ENCODE peak calls at places on chromosome 13, in ten cellular contexts. Y is heart left ventricle, C is IMR-90, M is vagina, H is ovary, E is breast epithelium, L is uterus, W is tibial nerve, S is A549, R is spleen. J is an unnamed sample. For H3K9me3, the result is how much of the 10 kb centered on the place peaks cover.

GRCh38 chr13:113863511-113864302 is at the start of gene GAS6:
- DNase-seq in C (no peak), R (no peak), E (peak), W (no peak), H (peak), Y (peak), M (no peak), L (peak), S (peak), J (no peak)

GRCh38 chr13:61777281-61777680 is 361.6 kb upstream of the PCDH20 start:
- DNase-seq in W (no peak), S (no peak), H (no peak), Y (no peak), M (no peak), E (no peak), R (no peak), L (no peak), C (no peak), J (no peak)

GRCh38 chr13:91904597-91904996 is 506.2 kb downstream of the GPC5 start:
- DNase-seq in Y (no peak), C (no peak), H (no peak), E (no peak), W (no peak), R (no peak), M (no peak), L (no peak), S (no peak), J (no peak)

GRCh38 chr13:78601124-78601885 is 2.0 kb downstream of the POU4F1 start:
- DNase-seq in E (no peak), H (no peak), R (peak), Y (no peak), W (no peak), M (no peak), L (no peak), C (peak), S (no peak), J (peak)

GRCh38 chr13:84132491-84132890 is 250.2 kb upstream of the SLITRK1 start:
- DNase-seq in W (no peak), C (no peak), H (no peak), L (no peak), S (no peak), M (no peak), E (no peak), Y (no peak), R (no peak), J (no peak)

GRCh38 chr13:76820759-76821158 is 65.4 kb downstream of the KCTD12 start:
- DNase-seq in W (peak), R (no peak), S (no peak), L (peak), C (no peak), M (no peak), Y (peak), E (peak), H (peak), J (no peak)

GRCh38 chr13:90008707-90009149 is 1338.8 kb upstream of the MIR17HG start:
- DNase-seq in W (no peak), S (no peak), R (no peak), L (no peak), C (no peak), H (no peak), Y (no peak), E (no peak), M (no peak), J (no peak)

GRCh38 chr13:30808600-30808999 is 73.3 kb downstream of the ALOX5AP start:
- DNase-seq in R (no peak), W (no peak), C (no peak), H (no peak), Y (no peak), L (no peak), S (no peak), M (no peak), E (no peak), J (no peak)

GRCh38 chr13:26011996-26012688 is 39.7 kb downstream of the SHISA2 start:
- DNase-seq in L (no peak), C (no peak), H (no peak), S (no peak), E (no peak), W (no peak), R (peak), M (no peak), Y (no peak), J (peak)

GRCh38 chr13:113903361-113903760 is 39.5 kb upstream of the GAS6 start:
- DNase-seq in H (no peak), C (peak), R (no peak), S (no peak), M (peak), Y (no peak), L (peak), E (peak), W (no peak), J (no peak)

GRCh38 chr13:19766637-19767036 is 16.1 kb downstream of the PSPC1 start:
- DNase-seq in S (no peak), C (no peak), H (no peak), R (no peak), L (no peak), W (no peak), M (no peak), E (no peak), Y (no peak), J (no peak)

DNA sequence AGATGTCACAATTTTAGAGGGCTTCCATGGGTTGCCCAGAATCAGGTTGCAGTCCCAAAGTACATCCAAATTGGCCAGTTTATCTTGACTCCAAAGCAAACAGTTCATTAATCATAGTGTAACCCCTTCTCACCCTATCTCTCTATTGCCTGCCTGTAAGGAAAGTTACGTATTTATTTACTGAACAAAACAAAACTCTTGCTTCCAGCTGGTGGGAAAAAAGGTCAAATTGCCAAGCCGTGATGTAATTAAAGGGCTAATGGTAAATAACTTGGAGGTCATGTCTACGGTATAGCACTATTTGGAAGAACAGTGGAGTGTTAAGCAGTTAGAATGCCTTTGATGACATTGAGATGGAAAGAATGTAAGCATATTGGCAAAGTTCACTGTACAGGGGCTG is 214.0 kb downstream of the DLEU7 start:
- DNase-seq in S (no peak), Y (no peak), C (no peak), H (no peak), W (no peak), R (no peak), L (no peak), M (no peak), E (no peak), J (no peak)
- TF ChIP-seq POLR2A in S (no peak), Y (no peak), C (no peak), H (no peak), W (no peak), R (no peak), L (no peak), M (no peak), E (no peak), J (no peak)

DNA sequence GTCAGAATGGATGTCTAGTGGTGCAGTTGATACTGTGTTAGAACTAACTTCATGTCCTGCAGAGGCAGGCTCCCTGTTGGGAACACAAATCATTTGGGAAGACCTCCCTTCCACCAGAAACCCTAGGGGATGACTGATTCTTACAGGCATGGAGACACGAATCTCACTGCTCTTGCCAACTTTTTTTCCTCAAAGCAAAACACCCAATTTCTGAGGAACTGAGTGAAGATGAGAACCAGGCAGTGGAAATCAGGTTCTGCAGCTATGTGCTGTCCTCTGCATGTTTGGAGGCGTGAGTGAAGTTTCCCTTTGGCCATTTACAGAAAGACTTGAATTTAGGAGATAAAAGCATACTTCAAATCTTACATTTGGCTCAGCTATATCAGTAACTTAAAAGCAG is 87.5 kb upstream of the CSNK1A1L start:
- DNase-seq in C (peak), M (no peak), R (no peak), L (no peak), H (no peak), E (no peak), W (no peak), Y (no peak), S (no peak), J (no peak)
- H3K9me3 ChIP-seq in C (under half), M (under half), R (under half), L (under half), H (under half), E (under half), W (under half), Y (under half), S (under half), J (under half)

GRCh38 chr13:106537521-106537920 is 2.1 kb upstream of the EFNB2 start:
- DNase-seq in E (no peak), L (no peak), W (no peak), Y (no peak), C (no peak), M (no peak), H (no peak), R (no peak), S (no peak), J (no peak)

GRCh38 chr13:106533940-106534843 is 1.3 kb downstream of the EFNB2 start:
- DNase-seq in E (no peak), Y (peak), W (peak), C (peak), H (peak), M (no peak), S (no peak), R (peak), L (peak), J (peak)

GRCh38 chr13:106536244-106537034 is 977 bp upstream of the EFNB2 start:
- DNase-seq in L (peak), E (peak), H (peak), M (no peak), C (peak), W (peak), Y (peak), R (peak), S (peak), J (peak)

GRCh38 chr13:106534844-106535551 is 464 bp downstream of the EFNB2 start:
- DNase-seq in E (no peak), M (no peak), H (peak), C (peak), L (no peak), S (peak), Y (no peak), W (no peak), R (peak), J (no peak)

DNA sequence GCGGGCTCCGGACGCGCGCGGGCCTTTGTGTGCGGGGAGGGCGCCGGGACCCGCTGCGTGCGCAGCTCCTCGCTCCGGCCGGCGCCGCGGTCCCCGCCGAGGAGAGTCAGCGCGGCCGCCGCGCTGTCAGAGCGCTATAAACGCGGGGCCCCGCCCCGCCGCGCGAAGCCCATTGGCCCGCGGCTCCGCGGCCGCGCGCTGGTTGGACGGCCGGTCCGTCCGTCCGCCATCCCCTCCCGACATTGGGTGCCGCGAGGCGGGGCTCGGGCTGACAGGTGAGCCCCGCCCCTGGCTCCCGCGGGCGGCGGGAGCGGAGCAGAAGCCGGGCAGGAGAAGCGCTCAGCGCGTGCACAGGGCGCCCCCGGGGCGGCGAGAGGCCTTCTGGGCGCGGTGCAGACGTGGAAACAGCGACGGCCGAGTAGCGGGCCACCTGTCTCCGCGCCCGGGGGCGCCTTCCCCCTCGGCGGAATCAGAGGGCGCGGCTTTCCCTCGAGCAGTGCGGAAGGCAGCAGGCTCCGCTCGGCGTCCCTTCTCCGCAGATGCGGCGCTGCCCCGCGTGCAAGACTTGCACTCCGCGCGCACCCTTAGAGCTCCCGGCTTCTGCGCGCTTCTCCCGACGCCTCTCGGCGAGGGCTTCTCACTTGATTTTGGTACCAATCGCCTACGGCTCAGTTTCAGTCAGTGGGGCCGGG is at the start of gene EFNB2:
- DNase-seq in M (no peak), R (peak), W (peak), L (peak), Y (peak), H (peak), S (peak), E (peak), C (peak), J (peak)
- TF ChIP-seq POLR2A in M (peak), R (peak), W (peak), L (peak), Y (peak), H (peak), S (peak), E (no peak), C (peak), J (no peak)

DNA sequence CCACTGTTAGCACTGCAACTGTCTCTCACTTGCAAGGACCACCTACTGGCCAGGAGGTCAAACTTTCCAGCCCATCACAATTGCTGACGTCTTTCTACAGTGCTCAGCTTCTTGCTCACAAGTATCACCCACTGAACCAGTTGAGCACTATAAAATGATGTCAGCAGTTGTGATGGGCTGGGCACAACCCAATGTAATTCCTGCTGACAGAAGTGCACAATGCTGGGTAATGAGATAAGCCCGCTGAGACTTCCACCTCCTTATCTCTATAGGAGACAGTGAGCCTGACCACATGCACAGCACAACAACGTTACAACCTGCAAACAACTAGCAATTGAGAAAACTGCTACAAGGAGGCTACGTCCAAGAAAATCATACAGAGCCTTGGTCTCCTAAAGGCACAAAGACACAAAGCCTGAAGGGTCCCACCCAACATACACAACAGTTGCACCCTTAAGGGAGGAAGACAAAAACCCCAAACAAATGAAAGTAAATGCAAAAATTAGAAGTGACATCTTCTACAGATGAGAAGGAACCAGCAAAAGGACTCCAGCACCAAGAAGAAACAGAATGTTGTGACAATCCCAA is 273.2 kb downstream of the LIG4 start:
- DNase-seq in W (no peak), L (no peak), R (no peak), C (no peak), E (no peak), M (no peak), S (no peak), Y (no peak), H (no peak), J (no peak)
- H3K9me3 ChIP-seq in W (under half), L (under half), R (under half), C (under half), E (under half), M (under half), S (under half), Y (under half), H (under half), J (under half)

DNA sequence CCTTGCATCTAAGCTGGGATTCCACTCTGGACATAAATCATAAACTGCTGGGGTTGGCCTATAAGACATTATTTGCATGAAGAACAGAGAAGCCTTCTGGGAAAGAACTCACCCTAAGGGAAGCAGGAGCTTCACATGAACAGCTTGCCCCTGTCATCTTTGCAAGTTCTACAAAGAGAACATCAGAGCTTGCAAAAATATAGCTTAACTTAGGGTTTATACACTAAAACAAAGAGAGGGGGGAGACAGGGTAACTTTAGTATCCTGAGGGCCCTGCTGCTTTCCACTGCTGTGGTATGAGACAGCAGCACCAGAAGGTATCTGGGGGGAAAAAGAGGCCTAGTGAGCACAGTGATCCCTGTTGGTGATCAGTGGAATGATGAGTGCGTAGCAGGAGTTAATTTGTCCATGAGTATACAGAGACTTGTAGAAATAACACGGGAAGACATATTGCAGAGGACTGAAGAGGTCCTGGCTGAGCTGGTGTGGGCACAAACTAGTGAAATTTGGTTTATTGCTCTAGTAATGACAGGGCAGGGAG is 116.1 kb upstream of the TSC22D1 start:
- DNase-seq in L (no peak), R (no peak), S (no peak), C (peak), H (no peak), M (no peak), E (no peak), W (no peak), Y (no peak), J (no peak)
- TF ChIP-seq POLR2A in L (no peak), R (no peak), S (peak), C (peak), H (no peak), M (no peak), E (no peak), W (no peak), Y (no peak), J (no peak)

GRCh38 chr13:95955255-95955654 is 97.9 kb downstream of the UGGT2 start:
- DNase-seq in H (no peak), L (no peak), S (no peak), W (no peak), R (no peak), M (no peak), E (no peak), C (no peak), Y (no peak), J (no peak)

GRCh38 chr13:95954266-95954665 is 98.9 kb downstream of the UGGT2 start:
- DNase-seq in M (no peak), E (no peak), R (no peak), W (no peak), C (no peak), H (no peak), Y (no peak), L (no peak), S (no peak), J (no peak)

GRCh38 chr13:95956589-95957148 is 96.5 kb downstream of the UGGT2 start:
- DNase-seq in H (no peak), C (no peak), M (no peak), Y (no peak), S (no peak), E (no peak), W (no peak), R (no peak), L (no peak), J (no peak)

GRCh38 chr13:95955719-95956118 is 97.5 kb downstream of the UGGT2 start:
- DNase-seq in W (no peak), R (no peak), L (no peak), H (no peak), S (no peak), E (no peak), Y (no peak), C (no peak), M (no peak), J (no peak)

GRCh38 chr13:95957331-95957730 is 95.9 kb downstream of the UGGT2 start:
- DNase-seq in C (no peak), Y (no peak), H (no peak), S (no peak), M (no peak), L (no peak), E (no peak), R (no peak), W (no peak), J (no peak)
- H3K9me3 ChIP-seq in C (under half), Y (under half), H (under half), S (under half), M (under half), L (under half), E (under half), R (under half), W (under half), J (under half)

DNA sequence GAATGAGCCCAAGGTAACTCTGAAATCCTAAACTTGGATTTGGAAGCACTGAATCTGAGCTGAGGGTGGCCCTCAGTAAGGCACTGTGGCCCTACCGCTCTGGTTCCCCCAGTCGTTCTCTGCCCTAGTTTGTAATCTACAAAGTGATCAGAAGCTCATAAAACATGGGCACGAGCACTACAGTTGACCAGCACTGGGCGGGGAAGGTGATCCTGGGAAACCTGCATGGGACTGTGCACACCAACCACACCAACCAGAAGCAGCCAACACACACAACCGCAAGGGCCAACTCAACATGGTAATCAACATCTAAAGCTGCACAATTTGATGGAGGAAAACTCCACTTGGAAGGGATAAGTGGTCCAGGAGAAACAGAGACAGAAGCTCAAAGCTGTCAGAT is 22.9 kb downstream of the SLC7A1 start:
- DNase-seq in C (no peak), L (no peak), R (no peak), S (no peak), W (no peak), M (no peak), H (no peak), Y (no peak), E (no peak), J (no peak)
- TF ChIP-seq POLR2A in C (no peak), L (no peak), R (no peak), S (no peak), W (no peak), M (no peak), H (no peak), Y (no peak), E (no peak), J (no peak)

GRCh38 chr13:105759467-105759866 is 776.0 kb downstream of the EFNB2 start:
- DNase-seq in L (no peak), C (no peak), H (no peak), E (no peak), M (no peak), S (no peak), R (no peak), Y (no peak), W (no peak), J (no peak)
- H3K9me3 ChIP-seq in L (under half), C (under half), H (under half), E (under half), M (under half), S (under half), R (under half), Y (under half), W (under half), J (under half)

GRCh38 chr13:112727581-112727980 is 37.7 kb downstream of the ATP11A start:
- DNase-seq in E (no peak), R (peak), W (no peak), M (no peak), Y (no peak), S (no peak), C (no peak), L (no peak), H (no peak), J (no peak)

GRCh38 chr13:112731667-112732616 is 42.1 kb downstream of the ATP11A start:
- DNase-seq in M (no peak), Y (no peak), H (no peak), S (no peak), E (no peak), C (no peak), R (peak), W (no peak), L (no peak), J (no peak)

GRCh38 chr13:112730157-112730671 is 40.4 kb downstream of the ATP11A start:
- DNase-seq in S (no peak), M (no peak), E (no peak), W (no peak), R (peak), L (no peak), Y (peak), C (no peak), H (no peak), J (no peak)

GRCh38 chr13:112728375-112729126 is 38.7 kb downstream of the ATP11A start:
- DNase-seq in S (no peak), C (no peak), M (no peak), L (no peak), E (no peak), R (peak), Y (no peak), W (no peak), H (no peak), J (peak)

DNA sequence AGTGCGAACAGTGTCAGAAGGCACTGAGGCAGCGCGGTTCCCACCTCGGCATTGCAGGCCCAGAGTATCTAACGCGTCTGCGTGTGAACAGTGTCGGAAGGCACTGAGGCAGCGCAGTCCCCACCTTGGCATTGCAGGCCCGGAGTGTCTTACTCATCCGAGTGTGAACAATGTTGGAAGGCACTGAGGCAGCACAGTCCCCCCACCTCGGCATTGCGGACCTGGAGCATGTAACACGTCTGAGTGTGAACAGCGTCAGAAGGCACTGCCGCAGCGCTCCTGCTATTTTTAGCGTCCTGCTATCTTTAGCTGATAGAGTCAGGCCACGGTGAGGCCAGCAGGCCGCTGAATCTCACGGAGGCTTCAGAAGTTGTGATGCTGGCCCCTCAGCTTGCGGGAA is 39.6 kb downstream of the ATP11A start:
- DNase-seq in C (no peak), S (no peak), M (no peak), E (no peak), W (no peak), L (no peak), Y (peak), R (peak), H (no peak), J (no peak)
- TF ChIP-seq POLR2A in C (no peak), S (no peak), M (no peak), E (no peak), W (no peak), L (no peak), Y (no peak), R (no peak), H (no peak), J (no peak)

J was measured in upper lobe of left lung.